ENCODE peak calls at places on chromosomes 1 and 21, in six cellular contexts. One of them, this sample, is unnamed.

GRCh38 chr21:30340714-30341573 is 3.5 kb upstream of the KRTAP27-1 start:
- DNase-seq in HEK293T: peak; percentile 56
- DNase-seq in caudate nucleus: no peak
- DNase-seq in IMR-90: peak; percentile 10
- DNase-seq in colonic mucosa: peak; percentile 51
- DNase-seq in tibial nerve: peak; percentile 51
- DNase-seq in this sample: peak; percentile 1

GRCh38 chr21:46457801-46458314 is 833 bp upstream of the DIP2A start:
- DNase-seq in HEK293T: peak; percentile 36
- DNase-seq in caudate nucleus: no peak
- DNase-seq in IMR-90: peak; percentile 40
- DNase-seq in colonic mucosa: peak; percentile 43
- DNase-seq in tibial nerve: peak; percentile 22
- DNase-seq in this sample: peak; percentile 57

GRCh38 chr21:45055861-45056260 is 18.5 kb upstream of the ADARB1 start:
- DNase-seq in HEK293T: no peak
- DNase-seq in caudate nucleus: no peak
- DNase-seq in IMR-90: peak; percentile 47
- DNase-seq in colonic mucosa: no peak
- DNase-seq in tibial nerve: no peak
- DNase-seq in this sample: peak; percentile 53

GRCh38 chr1:238469146-238469601 is 578.5 kb upstream of the ZP4 start:
- DNase-seq in HEK293T: no peak
- DNase-seq in caudate nucleus: no peak
- DNase-seq in IMR-90: peak; percentile 52
- DNase-seq in colonic mucosa: no peak
- DNase-seq in tibial nerve: no peak
- DNase-seq in this sample: no peak

GRCh38 chr1:5981009-5981380 is 11.2 kb downstream of the NPHP4 start:
- DNase-seq in HEK293T: no peak
- DNase-seq in caudate nucleus: no peak
- DNase-seq in IMR-90: no peak
- DNase-seq in colonic mucosa: no peak
- DNase-seq in tibial nerve: no peak
- DNase-seq in this sample: no peak

GRCh38 chr1:244065063-244065788 is 14.1 kb downstream of the ZBTB18 start:
- DNase-seq in HEK293T: no peak
- DNase-seq in caudate nucleus: no peak
- DNase-seq in IMR-90: peak; percentile 11
- DNase-seq in colonic mucosa: peak; percentile 21
- DNase-seq in tibial nerve: no peak
- DNase-seq in this sample: no peak

GRCh38 chr1:111582644-111583618 is 36.7 kb upstream of the RAP1A start:
- DNase-seq in HEK293T: no peak
- DNase-seq in caudate nucleus: no peak
- DNase-seq in IMR-90: no peak
- DNase-seq in colonic mucosa: no peak
- DNase-seq in tibial nerve: no peak
- DNase-seq in this sample: peak; percentile 10

GRCh38 chr1:171352554-171352953 is 38.6 kb downstream of the FMO4 start:
- DNase-seq in HEK293T: no peak
- DNase-seq in caudate nucleus: no peak
- DNase-seq in IMR-90: no peak
- DNase-seq in colonic mucosa: no peak
- DNase-seq in tibial nerve: no peak
- DNase-seq in this sample: no peak

GRCh38 chr1:226627924-226628623 is 79.5 kb downstream of the STUM start:
- DNase-seq in HEK293T: no peak
- DNase-seq in caudate nucleus: no peak
- DNase-seq in IMR-90: no peak
- DNase-seq in colonic mucosa: no peak
- DNase-seq in tibial nerve: no peak
- DNase-seq in this sample: no peak

GRCh38 chr1:33161061-33161681 is 20.7 kb downstream of the TRIM62 start:
- DNase-seq in HEK293T: peak; percentile 79
- DNase-seq in caudate nucleus: no peak
- DNase-seq in IMR-90: peak; percentile 48
- DNase-seq in colonic mucosa: no peak
- DNase-seq in tibial nerve: peak; percentile 27
- DNase-seq in this sample: no peak

GRCh38 chr1:2415801-2416208 is 3.4 kb upstream of the PEX10 start:
- DNase-seq in HEK293T: no peak
- DNase-seq in caudate nucleus: no peak
- DNase-seq in IMR-90: no peak
- DNase-seq in colonic mucosa: peak; percentile 74
- DNase-seq in tibial nerve: no peak
- DNase-seq in this sample: no peak

GRCh38 chr1:115641762-115642167 is at the start of gene VANGL1:
- DNase-seq in HEK293T: peak; percentile 84
- DNase-seq in caudate nucleus: no peak
- DNase-seq in IMR-90: peak; percentile 49
- DNase-seq in colonic mucosa: peak; percentile 79
- DNase-seq in tibial nerve: no peak
- DNase-seq in this sample: peak; percentile 70

GRCh38 chr1:11886986-11887665 is 28.4 kb upstream of the NPPB start:
- DNase-seq in HEK293T: no peak
- DNase-seq in caudate nucleus: no peak
- DNase-seq in IMR-90: no peak
- DNase-seq in colonic mucosa: no peak
- DNase-seq in tibial nerve: no peak
- DNase-seq in this sample: no peak

GRCh38 chr1:5597991-5598823 is 394.0 kb downstream of the NPHP4 start:
- DNase-seq in HEK293T: no peak
- DNase-seq in caudate nucleus: no peak
- DNase-seq in IMR-90: no peak
- DNase-seq in colonic mucosa: peak; percentile 10
- DNase-seq in tibial nerve: peak; percentile 27
- DNase-seq in this sample: no peak

GRCh38 chr1:178542554-178543290 is 29.8 kb downstream of the TEX35 start:
- DNase-seq in HEK293T: peak; percentile 93
- DNase-seq in caudate nucleus: no peak
- DNase-seq in IMR-90: peak; percentile 89
- DNase-seq in colonic mucosa: peak; percentile 94
- DNase-seq in tibial nerve: peak; percentile 95
- DNase-seq in this sample: peak; percentile 81

GRCh38 chr1:16019580-16020277 is 1.9 kb upstream of the HSPB7 start:
- DNase-seq in HEK293T: no peak
- DNase-seq in caudate nucleus: no peak
- DNase-seq in IMR-90: peak; percentile 35
- DNase-seq in colonic mucosa: no peak
- DNase-seq in tibial nerve: no peak
- DNase-seq in this sample: no peak

GRCh38 chr1:153540394-153541361 is at the start of gene S100A5:
- DNase-seq in HEK293T: no peak
- DNase-seq in caudate nucleus: no peak
- DNase-seq in IMR-90: peak; percentile 55
- DNase-seq in colonic mucosa: no peak
- DNase-seq in tibial nerve: no peak
- DNase-seq in this sample: peak; percentile 65

GRCh38 chr1:18965206-18966173 is 9.0 kb upstream of the IFFO2 start:
- DNase-seq in HEK293T: no peak
- DNase-seq in caudate nucleus: no peak
- DNase-seq in IMR-90: peak; percentile 59
- DNase-seq in colonic mucosa: no peak
- DNase-seq in tibial nerve: no peak
- DNase-seq in this sample: no peak

GRCh38 chr1:100860397-100860991 is 34.1 kb downstream of the EXTL2 start:
- DNase-seq in HEK293T: no peak
- DNase-seq in caudate nucleus: no peak
- DNase-seq in IMR-90: peak; percentile 75
- DNase-seq in colonic mucosa: no peak
- DNase-seq in tibial nerve: no peak
- DNase-seq in this sample: peak; percentile 63

GRCh38 chr21:41834252-41834925 is 44.8 kb downstream of the PRDM15 start:
- DNase-seq in HEK293T: no peak
- DNase-seq in caudate nucleus: no peak
- DNase-seq in IMR-90: no peak
- DNase-seq in colonic mucosa: no peak
- DNase-seq in tibial nerve: no peak
- DNase-seq in this sample: no peak

GRCh38 chr1:117284408-117285215 is 73.9 kb upstream of the VTCN1 start:
- DNase-seq in HEK293T: peak; percentile 75
- DNase-seq in caudate nucleus: no peak
- DNase-seq in IMR-90: peak; percentile 79
- DNase-seq in colonic mucosa: peak; percentile 19
- DNase-seq in tibial nerve: no peak
- DNase-seq in this sample: peak; percentile 58